ENCODE peak calls at places on chromosome 18, in four cellular contexts. G is WTC11, W is HepG2, V is K562. J is an unnamed sample.

GRCh38 chr18:5122270-5122669 is 74.8 kb downstream of the AKAIN1 start:
- DNase-seq in G (no peak), W (no peak), V (no peak), J (no peak)

GRCh38 chr18:6158958-6159357 is 255.8 kb downstream of the L3MBTL4 start:
- DNase-seq in G (no peak), W (no peak), V (no peak), J (no peak)

GRCh38 chr18:24112874-24113615 is 25.8 kb upstream of the CABYR start:
- DNase-seq in G (no peak), W (peak), V (no peak), J (no peak)

GRCh38 chr18:6219116-6219717 is 195.5 kb downstream of the L3MBTL4 start:
- DNase-seq in G (peak), W (peak), V (peak), J (no peak)

GRCh38 chr18:43563780-43564179 is 286.5 kb upstream of the SYT4 start:
- DNase-seq in G (no peak), W (peak), V (no peak), J (no peak)

GRCh38 chr18:41075212-41075611 is 879.8 kb upstream of the PIK3C3 start:
- DNase-seq in G (no peak), W (no peak), V (no peak), J (no peak)

GRCh38 chr18:55320399-55321255 is 267.4 kb downstream of the TCF4 start:
- DNase-seq in G (no peak), W (no peak), V (no peak), J (no peak)

GRCh38 chr18:46096651-46097300 is 1.3 kb downstream of the ATP5F1A start:
- DNase-seq in G (no peak), W (no peak), V (peak), J (no peak)

GRCh38 chr18:68177807-68178702 is 536.9 kb downstream of the TMX3 start:
- DNase-seq in G (no peak), W (peak), V (no peak), J (no peak)

GRCh38 chr18:35671952-35672603 is 90.5 kb downstream of the GALNT1 start:
- DNase-seq in G (no peak), W (no peak), V (no peak), J (no peak)

GRCh38 chr18:77981874-77982273 is 732.2 kb downstream of the GALR1 start:
- DNase-seq in G (no peak), W (no peak), V (no peak), J (no peak)

GRCh38 chr18:49055787-49056186 is 105.0 kb upstream of the SMAD7 start:
- DNase-seq in G (no peak), W (no peak), V (peak), J (peak)

DNA sequence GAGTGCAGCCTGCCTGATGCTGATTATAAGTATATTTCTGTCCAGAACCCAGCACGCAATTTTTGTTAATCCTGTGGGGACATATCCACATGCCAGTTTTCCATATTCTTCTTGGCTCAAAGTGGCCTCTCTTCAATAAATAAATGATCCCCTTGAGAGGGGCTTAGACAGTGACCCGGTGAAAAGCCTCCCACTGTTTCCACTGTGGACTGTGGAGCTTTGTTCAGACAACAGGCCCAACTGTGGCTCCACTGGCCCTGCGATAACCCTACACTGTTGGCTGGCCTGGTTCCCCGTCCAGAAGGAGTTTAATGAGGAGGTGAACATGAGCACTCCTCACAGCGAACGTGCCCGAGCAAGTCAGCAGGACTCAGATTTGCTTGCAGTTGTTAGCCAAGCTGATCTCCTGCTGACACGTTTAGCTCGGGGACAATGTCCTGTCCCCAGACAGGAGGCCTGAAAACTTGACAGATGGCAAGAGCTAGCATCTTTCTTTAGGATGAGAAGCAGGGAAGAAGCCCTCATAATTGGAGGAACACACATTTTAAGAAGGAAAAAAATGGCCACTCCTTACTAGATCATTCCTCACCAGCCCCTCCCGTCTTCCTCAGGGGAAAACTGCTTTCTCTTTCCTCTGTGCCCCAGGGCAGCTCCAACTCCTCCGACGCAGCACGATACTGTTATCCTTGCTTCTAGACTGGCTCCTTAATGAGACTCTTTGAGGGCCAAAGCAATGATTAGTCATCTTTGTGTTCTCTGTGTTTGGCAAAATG is 20.0 kb upstream of the MTCL1 start:
- DNase-seq in G (no peak), W (no peak), V (no peak), J (no peak)
- TF ChIP-seq NR2C2 in G (no peak), W (no peak), V (no peak), J (no peak)

GRCh38 chr18:8176554-8176953 is 432.7 kb upstream of the RAB12 start:
- DNase-seq in G (no peak), W (peak), V (no peak), J (no peak)
- TF ChIP-seq ATF3 in G (no peak), W (no peak), V (no peak), J (no peak)

GRCh38 chr18:73151086-73151485 is 283.3 kb upstream of the NETO1 start:
- DNase-seq in G (no peak), W (no peak), V (no peak), J (no peak)
- TF ChIP-seq NR2C2 in G (no peak), W (no peak), V (no peak), J (no peak)

GRCh38 chr18:34624551-34624950 is 85.5 kb upstream of the DTNA start:
- DNase-seq in G (no peak), W (no peak), V (no peak), J (no peak)
- TF ChIP-seq ATF3 in G (no peak), W (no peak), V (no peak), J (no peak)

J was measured in GM12878.